ENCODE peak calls at places on chromosomes 13 and 19, in four cellular contexts. D, A, R and W are unnamed samples.

GRCh38 chr13:111061338-111062045 is 53.6 kb upstream of the ARHGEF7 start:
- DNase-seq in D (no peak), A (no peak), R (no peak), W (no peak)

GRCh38 chr13:111399776-111400505 is 79.5 kb downstream of the TEX29 start:
- DNase-seq in D (no peak), A (no peak), R (no peak), W (no peak)

GRCh38 chr19:19506592-19506991 is 8.8 kb downstream of the TSSK6 start:
- DNase-seq in D (no peak), A (no peak), R (no peak), W (no peak)

GRCh38 chr13:86900906-86901305 is 770.3 kb upstream of the SLITRK5 start:
- DNase-seq in D (no peak), A (no peak), R (no peak), W (no peak)

GRCh38 chr19:19575411-19575810 is 37.3 kb downstream of the CILP2 start:
- DNase-seq in D (no peak), A (no peak), R (no peak), W (no peak)

GRCh38 chr13:71621152-71622124 is 245.6 kb downstream of the DACH1 start:
- DNase-seq in D (no peak), A (no peak), R (no peak), W (no peak)

GRCh38 chr13:90640976-90641375 is 706.5 kb upstream of the MIR17HG start:
- DNase-seq in D (peak; percentile 32), A (peak; percentile 74), R (peak; percentile 4), W (peak; percentile 28)

GRCh38 chr13:40664100-40665060 is 2.1 kb downstream of the FOXO1 start:
- DNase-seq in D (peak; percentile 49), A (peak; percentile 63), R (peak; percentile 36), W (peak; percentile 38)

GRCh38 chr19:12733369-12733896 is 1.1 kb downstream of the TRIR start:
- DNase-seq in D (peak; percentile 53), A (peak; percentile 63), R (peak; percentile 73), W (peak; percentile 47)

GRCh38 chr13:79307866-79308298 is 98.2 kb downstream of the RBM26 start:
- DNase-seq in D (peak; percentile 3), A (peak; percentile 16), R (no peak), W (peak; percentile 23)

GRCh38 chr13:90493667-90494066 is 853.8 kb upstream of the MIR17HG start:
- DNase-seq in D (no peak), A (no peak), R (no peak), W (no peak)

GRCh38 chr19:4970558-4971423 is 1.9 kb downstream of the KDM4B start:
- DNase-seq in D (peak; percentile 49), A (peak; percentile 27), R (peak; percentile 26), W (peak; percentile 27)

GRCh38 chr19:42424345-42424707 is 2.9 kb downstream of the LIPE start:
- DNase-seq in D (no peak), A (no peak), R (no peak), W (no peak)

GRCh38 chr19:27822336-27822735 is 1390.6 kb downstream of the UQCRFS1 start:
- DNase-seq in D (no peak), A (no peak), R (no peak), W (peak; percentile 1)

GRCh38 chr19:33373701-33374405 is at the start of gene CEBPG:
- DNase-seq in D (peak; percentile 35), A (peak; percentile 72), R (peak; percentile 62), W (peak; percentile 69)

GRCh38 chr13:36673838-36674326 is at the start of gene SERTM1:
- DNase-seq in D (no peak), A (peak; percentile 7), R (peak; percentile 93), W (peak; percentile 16)

GRCh38 chr13:24097064-24097463 is 63.5 kb upstream of the SPATA13 start:
- DNase-seq in D (peak; percentile 19), A (peak; percentile 49), R (peak; percentile 52), W (peak; percentile 55)

GRCh38 chr13:87827479-87827878 is 156.3 kb downstream of the SLITRK5 start:
- DNase-seq in D (peak; percentile 70), A (no peak), R (peak; percentile 48), W (no peak)

GRCh38 chr19:1856698-1857603 is 6.4 kb downstream of the KLF16 start:
- DNase-seq in D (peak; percentile 44), A (peak; percentile 79), R (no peak), W (peak; percentile 66)

GRCh38 chr13:46317120-46317519 is 69.9 kb downstream of the RUBCNL start:
- DNase-seq in D (no peak), A (peak; percentile 50), R (peak; percentile 65), W (peak; percentile 67)
- TF ChIP-seq CTCF in D (peak; percentile 21), A (peak; percentile 18), R (peak; percentile 62), W (peak; percentile 29)

DNA sequence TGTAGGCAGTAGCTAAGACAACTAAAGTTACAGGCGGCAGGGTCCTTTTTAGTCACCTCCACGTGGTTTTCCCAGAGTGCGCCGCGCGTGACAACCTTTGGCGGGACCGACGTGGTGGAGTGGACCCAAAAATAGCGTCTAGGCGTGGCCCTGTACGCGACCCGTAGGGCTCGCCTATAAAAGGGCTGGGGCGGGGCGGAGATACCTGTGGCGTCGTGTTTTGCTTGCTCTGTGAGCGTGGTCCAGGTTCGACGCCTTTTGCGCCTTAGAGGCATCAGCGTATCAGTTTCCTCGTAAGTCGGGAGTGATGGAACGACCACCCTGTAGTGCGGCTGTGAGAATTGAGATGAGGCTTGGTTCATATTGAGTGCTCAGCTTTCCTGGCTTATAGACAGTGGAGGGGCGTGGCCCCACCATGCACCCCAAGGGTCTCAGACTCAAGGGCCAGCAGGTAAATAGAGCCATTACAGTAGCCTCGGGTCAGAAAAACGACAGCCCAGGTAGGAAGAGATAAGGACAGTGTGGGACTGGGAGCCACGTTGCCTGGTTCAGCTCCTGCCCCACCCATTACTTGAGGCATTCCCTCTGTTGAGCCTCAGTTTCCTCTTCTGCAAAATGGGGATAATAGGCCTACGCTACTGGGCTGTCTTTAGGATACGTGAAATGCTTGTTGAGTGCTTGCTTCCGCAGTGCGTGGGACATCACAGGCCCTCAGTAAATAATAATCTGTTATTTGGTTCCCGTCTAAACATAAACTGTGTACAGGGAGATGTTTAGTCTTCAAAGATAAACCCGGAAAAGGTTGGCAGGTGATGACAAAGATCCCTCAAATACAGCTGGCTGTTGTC is 690 bp upstream of the TMED1 start:
- DNase-seq in D (no peak), A (peak; percentile 91), R (peak; percentile 90), W (no peak)
- TF ChIP-seq CTCF in D (no peak), A (no peak), R (no peak), W (no peak)

GRCh38 chr13:49560270-49561063 is 24.9 kb downstream of the RCBTB1 start:
- DNase-seq in D (peak; percentile 38), A (peak; percentile 66), R (peak; percentile 14), W (peak; percentile 26)
- TF ChIP-seq CTCF in D (peak; percentile 53), A (peak; percentile 12), R (peak; percentile 25), W (no peak)

DNA sequence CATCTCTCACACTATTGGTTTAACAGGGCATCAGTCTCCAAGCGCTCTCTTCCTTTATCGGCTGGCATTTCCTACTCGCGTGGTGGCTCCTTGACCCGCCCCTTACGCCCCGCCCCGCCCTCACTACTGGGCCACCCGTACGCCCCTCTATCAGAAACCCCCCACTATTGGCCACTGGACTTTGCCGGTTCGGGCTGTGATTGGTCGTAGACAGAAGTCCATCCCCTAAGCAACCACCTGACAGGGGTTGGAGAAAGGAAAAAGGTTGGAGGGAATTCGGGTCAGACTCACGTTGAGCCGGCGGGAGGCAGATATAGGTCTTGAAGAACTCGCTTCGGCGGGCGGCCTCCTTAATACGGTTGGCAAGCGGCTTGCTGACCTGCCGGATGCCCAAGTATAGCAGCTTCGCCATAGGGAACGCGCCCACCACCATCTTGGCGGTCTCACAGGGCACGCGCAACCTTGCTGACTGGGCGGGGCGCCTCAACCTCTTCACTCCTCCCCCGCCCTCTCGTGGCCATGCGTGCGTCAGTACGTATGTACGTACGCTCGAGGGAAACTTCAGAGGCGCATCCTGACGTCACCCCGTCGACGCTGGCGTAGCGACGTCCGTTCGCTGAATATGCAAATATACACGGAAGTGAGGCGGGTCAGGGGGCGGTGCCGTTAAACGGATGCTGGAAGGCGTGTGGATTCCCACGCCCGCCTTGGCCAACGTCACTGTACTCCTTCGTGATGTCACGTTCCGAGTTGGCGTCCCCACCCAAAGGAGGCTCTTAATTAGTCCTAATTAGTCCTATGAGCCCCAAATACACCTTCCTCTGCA is at the start of gene OPA3:
- DNase-seq in D (peak; percentile 99), A (peak; percentile 100), R (peak; percentile 100), W (peak; percentile 100)
- TF ChIP-seq CTCF in D (no peak), A (no peak), R (no peak), W (no peak)

GRCh38 chr13:38417727-38418126 is 68.1 kb downstream of the UFM1 start:
- DNase-seq in D (peak; percentile 73), A (no peak), R (peak; percentile 83), W (no peak)
- TF ChIP-seq CTCF in D (peak; percentile 73), A (peak; percentile 38), R (peak; percentile 72), W (no peak)

GRCh38 chr13:38386421-38386820 is 36.8 kb downstream of the UFM1 start:
- DNase-seq in D (no peak), A (peak; percentile 12), R (no peak), W (no peak)

GRCh38 chr13:38395505-38395803 is 45.8 kb downstream of the UFM1 start:
- DNase-seq in D (peak; percentile 59), A (no peak), R (no peak), W (no peak)

GRCh38 chr13:38394777-38395504 is 45.3 kb downstream of the UFM1 start:
- DNase-seq in D (peak; percentile 87), A (no peak), R (no peak), W (no peak)

GRCh38 chr13:38391341-38391740 is 41.7 kb downstream of the UFM1 start:
- DNase-seq in D (no peak), A (no peak), R (no peak), W (no peak)
- TF ChIP-seq CTCF in D (no peak), A (no peak), R (no peak), W (no peak)

GRCh38 chr13:99199541-99200432 is 867 bp upstream of the UBAC2 start:
- DNase-seq in D (no peak), A (no peak), R (no peak), W (peak; percentile 30)

GRCh38 chr13:99197257-99197651 is 3.4 kb upstream of the UBAC2 start:
- DNase-seq in D (peak; percentile 77), A (no peak), R (no peak), W (no peak)

GRCh38 chr13:99198630-99199029 is 2.0 kb upstream of the UBAC2 start:
- DNase-seq in D (peak; percentile 89), A (no peak), R (no peak), W (no peak)

GRCh38 chr13:99193152-99193551 is 7.5 kb upstream of the UBAC2 start:
- DNase-seq in D (no peak), A (no peak), R (peak; percentile 46), W (no peak)

DNA sequence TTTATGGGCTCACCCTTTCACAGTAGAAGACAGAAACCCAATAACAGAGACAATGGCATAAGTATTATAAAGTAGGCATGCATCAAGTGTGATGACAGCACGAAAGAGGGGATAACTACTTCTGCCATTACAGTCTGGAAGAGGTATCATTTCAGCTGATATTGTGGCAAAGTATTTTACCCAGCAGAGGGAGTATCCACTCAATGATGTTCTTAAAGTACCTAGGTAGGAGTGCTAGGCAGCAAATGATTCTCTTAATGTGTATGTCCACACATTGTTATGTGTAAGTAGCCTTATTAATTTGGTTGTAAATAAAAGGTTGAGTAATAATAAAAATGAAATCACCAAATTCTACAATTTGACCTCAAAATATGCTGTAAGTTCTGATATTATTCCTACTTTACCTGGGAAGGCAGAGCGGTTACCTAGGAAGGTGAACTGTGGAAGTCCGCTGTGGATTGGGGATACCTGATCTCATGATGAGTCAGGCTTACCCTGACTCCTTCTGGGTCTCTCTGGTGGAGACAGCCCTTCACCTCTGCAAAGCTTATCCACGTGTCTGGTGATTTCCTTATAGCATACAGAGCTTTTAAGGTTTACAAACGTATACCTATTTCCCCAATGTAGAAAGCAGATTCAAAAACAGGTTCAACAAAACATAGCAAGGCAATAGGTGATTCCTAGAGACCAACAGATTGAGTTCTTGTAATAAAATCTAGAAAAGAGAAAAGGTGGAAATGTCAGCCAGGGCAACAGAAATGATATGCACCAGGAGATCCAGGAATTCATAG is 4.0 kb upstream of the UBAC2 start:
- DNase-seq in D (peak; percentile 74), A (no peak), R (no peak), W (no peak)
- TF ChIP-seq CTCF in D (peak; percentile 50), A (no peak), R (peak; percentile 22), W (no peak)

GRCh38 chr13:102374233-102374632 is 27.6 kb downstream of the FGF14 start:
- DNase-seq in D (no peak), A (no peak), R (no peak), W (no peak)
- TF ChIP-seq CTCF in D (no peak), A (no peak), R (no peak), W (no peak)